ENCODE peak calls at places on chromosome X, in eight cellular contexts. M is iris pigment epithelial cell; F is H54; A is stimulated activated CD4-positive, alpha-beta T cell treated with anti-CD3 and anti-CD28 coated beads, Interleukin-12 subunit alpha, Interleukin-12 subunit beta, amount 100 ng/mL, for 24 hours; C is endothelial cell; Z is SHP77; B is Jurkat, Clone E6-1; O is B cell. S is an unnamed sample.
A peak's percentile ranks its signal among the peaks of the same experiment; 100 is the strongest.

GRCh38 chrX:41275661-41276609 is 58.0 kb upstream of the DDX3X start:
- DNase-seq in Z (peak; percentile 28), C (peak; percentile 61), A (peak; percentile 14), M (peak; percentile 44), F (peak; percentile 34), O (no peak), B (no peak), S (peak; percentile 47)

GRCh38 chrX:19912-20571 is 261.1 kb upstream of the PLCXD1 start:
- DNase-seq in B (no peak), M (peak; percentile 0), O (no peak), Z (no peak), C (no peak), F (no peak), A (no peak), S (no peak)

GRCh38 chrX:131745942-131746489 is 202.1 kb downstream of the OR13H1 start:
- DNase-seq in B (no peak), C (no peak), A (no peak), Z (no peak), F (no peak), M (no peak), O (no peak), S (no peak)

GRCh38 chrX:12981880-12982279 is 7.0 kb downstream of the TMSB4X start:
- DNase-seq in F (no peak), O (no peak), B (no peak), C (no peak), Z (no peak), M (no peak), A (no peak), S (peak; percentile 29)

GRCh38 chrX:65668362-65669310 is 1.2 kb downstream of the MSN start:
- DNase-seq in A (peak; percentile 35), C (peak; percentile 7), O (peak; percentile 66), B (peak; percentile 73), F (peak; percentile 26), M (peak; percentile 78), Z (peak; percentile 41), S (peak; percentile 77)

GRCh38 chrX:154517101-154517781 is 1.2 kb upstream of the FAM3A start:
- DNase-seq in B (no peak), M (no peak), F (no peak), A (no peak), C (no peak), Z (no peak), O (no peak), S (no peak)

GRCh38 chrX:72572248-72573157 is at the start of gene HDAC8:
- DNase-seq in B (peak; percentile 67), Z (peak; percentile 51), C (peak; percentile 43), M (peak; percentile 88), O (peak; percentile 58), F (peak; percentile 36), A (no peak), S (peak; percentile 61)

GRCh38 chrX:27680726-27681125 is 90.6 kb downstream of the DCAF8L2 start:
- DNase-seq in F (no peak), C (no peak), O (no peak), B (no peak), Z (no peak), M (peak; percentile 51), A (no peak), S (no peak)

GRCh38 chrX:17967888-17968287 is 106.8 kb upstream of the RAI2 start:
- DNase-seq in F (no peak), B (no peak), M (no peak), O (no peak), C (no peak), Z (peak; percentile 86), A (no peak), S (no peak)

GRCh38 chrX:1205681-1206611 is 6.5 kb downstream of the CRLF2 start:
- DNase-seq in F (peak; percentile 7), O (no peak), B (peak; percentile 94), C (no peak), A (no peak), M (peak; percentile 90), Z (no peak), S (no peak)

GRCh38 chrX:41922125-41922521 is 1.2 kb downstream of the CASK start:
- DNase-seq in Z (no peak), A (no peak), B (no peak), C (peak; percentile 2), F (no peak), M (peak; percentile 46), O (no peak), S (no peak)

GRCh38 chrX:53262189-53262917 is 19.0 kb downstream of the IQSEC2 start:
- DNase-seq in O (no peak), A (no peak), Z (no peak), F (no peak), B (no peak), C (no peak), M (no peak), S (no peak)

GRCh38 chrX:85243761-85244410 is at the start of the genes SATL1 and ZNF711:
- DNase-seq in C (peak; percentile 69), M (peak; percentile 43), A (no peak), O (peak; percentile 42), F (no peak), B (peak; percentile 65), Z (peak; percentile 80), S (peak; percentile 72)

GRCh38 chrX:112631892-112632291 is 47.8 kb downstream of the LHFPL1 start:
- DNase-seq in B (peak; percentile 7), F (no peak), C (no peak), A (no peak), M (peak; percentile 16), O (no peak), Z (no peak), S (no peak)

GRCh38 chrX:24148118-24148517 is 1.4 kb upstream of the ZFX start:
- DNase-seq in O (no peak), M (no peak), Z (no peak), C (no peak), F (no peak), A (no peak), B (no peak), S (no peak)

GRCh38 chrX:123084797-123085196 is 99.3 kb upstream of the GRIA3 start:
- DNase-seq in C (no peak), M (peak; percentile 38), Z (no peak), B (no peak), F (no peak), O (no peak), A (no peak), S (no peak)

GRCh38 chrX:151753313-151754041 is 18.9 kb downstream of the CNGA2 start:
- DNase-seq in O (no peak), M (peak; percentile 65), B (peak; percentile 7), C (peak; percentile 66), A (no peak), Z (peak; percentile 32), F (peak; percentile 56), S (no peak)

GRCh38 chrX:39356119-39356807 is 555.0 kb downstream of the MID1IP1 start:
- DNase-seq in A (no peak), C (no peak), O (no peak), B (no peak), M (no peak), Z (no peak), F (no peak), S (no peak)

GRCh38 chrX:45824471-45824870 is 623.8 kb upstream of the DIPK2B start:
- DNase-seq in F (peak; percentile 10), M (peak; percentile 95), A (peak; percentile 38), O (no peak), B (no peak), Z (peak; percentile 2), C (peak; percentile 41), S (peak; percentile 6)

GRCh38 chrX:16671005-16671404 is 21.0 kb downstream of the S100G start:
- DNase-seq in M (peak; percentile 75), Z (no peak), C (peak; percentile 4), B (peak; percentile 20), O (no peak), A (no peak), F (no peak), S (peak; percentile 26)

GRCh38 chrX:143788265-143788664 is 67.7 kb upstream of the SPANXN2 start:
- DNase-seq in C (no peak), A (no peak), Z (no peak), F (no peak), B (peak; percentile 3), M (peak; percentile 29), O (no peak), S (no peak)

GRCh38 chrX:13005671-13006473 is 31.0 kb downstream of the TMSB4X start:
- DNase-seq in Z (no peak), M (no peak), B (no peak), C (no peak), A (no peak), O (no peak), F (no peak), S (no peak)

GRCh38 chrX:154526901-154527675 is 11.1 kb upstream of the FAM3A start:
- DNase-seq in O (peak; percentile 67), C (peak; percentile 64), A (no peak), B (peak; percentile 37), Z (peak; percentile 59), M (peak; percentile 78), F (no peak), S (no peak)

GRCh38 chrX:100625985-100626491 is 10.6 kb downstream of the TSPAN6 start:
- DNase-seq in B (peak; percentile 9), C (no peak), A (no peak), O (peak; percentile 66), F (no peak), M (no peak), Z (no peak), S (peak; percentile 39)

GRCh38 chrX:97326456-97326855 is 442.7 kb downstream of the RPA4 start:
- DNase-seq in C (no peak), F (no peak), O (no peak), B (no peak), A (no peak), Z (no peak), M (no peak), S (no peak)